ENCODE peak calls at places on chromosomes 3 and 15, in nine cellular contexts. One of them, this sample, is unnamed.

GRCh38 chr3:30637310-30638227 is 31.2 kb downstream of the TGFBR2 start:
- DNase-seq in CD8-positive, alpha-beta T cell: no peak
- DNase-seq in Peyer's patch: no peak
- DNase-seq in tibial artery: no peak
- DNase-seq in fibroblast of lung: no peak
- DNase-seq in AG09309: no peak
- DNase-seq in body of pancreas: no peak
- DNase-seq in psoas muscle: no peak
- DNase-seq in PC-3: no peak
- DNase-seq in this sample: no peak

GRCh38 chr15:90991587-90992285 is 2.6 kb downstream of the PRC1 start:
- DNase-seq in PC-3: no peak
- DNase-seq in tibial artery: no peak
- DNase-seq in AG09309: no peak
- DNase-seq in fibroblast of lung: no peak
- DNase-seq in CD8-positive, alpha-beta T cell: no peak
- DNase-seq in Peyer's patch: no peak
- DNase-seq in body of pancreas: no peak
- DNase-seq in psoas muscle: no peak
- DNase-seq in this sample: no peak

GRCh38 chr3:32952369-32953067 is 1.1 kb downstream of the CCR4 start:
- DNase-seq in tibial artery: no peak
- DNase-seq in fibroblast of lung: no peak
- DNase-seq in Peyer's patch: no peak
- DNase-seq in PC-3: no peak
- DNase-seq in AG09309: no peak
- DNase-seq in body of pancreas: no peak
- DNase-seq in CD8-positive, alpha-beta T cell: no peak
- DNase-seq in psoas muscle: no peak
- DNase-seq in this sample: no peak

GRCh38 chr3:55476515-55476914 is 10.6 kb downstream of the WNT5A start:
- DNase-seq in psoas muscle: no peak
- DNase-seq in fibroblast of lung: peak; percentile 85
- DNase-seq in body of pancreas: no peak
- DNase-seq in tibial artery: no peak
- DNase-seq in AG09309: peak; percentile 73
- DNase-seq in Peyer's patch: no peak
- DNase-seq in PC-3: peak; percentile 62
- DNase-seq in CD8-positive, alpha-beta T cell: no peak
- DNase-seq in this sample: peak; percentile 55

GRCh38 chr3:159234306-159234705 is 432.5 kb downstream of the MFSD1 start:
- DNase-seq in body of pancreas: no peak
- DNase-seq in PC-3: peak; percentile 47
- DNase-seq in AG09309: peak; percentile 45
- DNase-seq in fibroblast of lung: no peak
- DNase-seq in psoas muscle: no peak
- DNase-seq in CD8-positive, alpha-beta T cell: no peak
- DNase-seq in tibial artery: no peak
- DNase-seq in Peyer's patch: no peak
- DNase-seq in this sample: peak; percentile 27

GRCh38 chr3:59737209-59737608 is 687.4 kb upstream of the CFAP20DC start:
- DNase-seq in body of pancreas: no peak
- DNase-seq in AG09309: no peak
- DNase-seq in fibroblast of lung: no peak
- DNase-seq in tibial artery: no peak
- DNase-seq in CD8-positive, alpha-beta T cell: no peak
- DNase-seq in Peyer's patch: no peak
- DNase-seq in psoas muscle: no peak
- DNase-seq in PC-3: no peak
- DNase-seq in this sample: no peak

GRCh38 chr15:33858836-33859235 is 109.5 kb upstream of the CHRM5 start:
- DNase-seq in CD8-positive, alpha-beta T cell: no peak
- DNase-seq in body of pancreas: no peak
- DNase-seq in psoas muscle: no peak
- DNase-seq in fibroblast of lung: no peak
- DNase-seq in tibial artery: no peak
- DNase-seq in Peyer's patch: no peak
- DNase-seq in PC-3: no peak
- DNase-seq in AG09309: no peak
- DNase-seq in this sample: no peak

GRCh38 chr15:96334017-96334704 is 3.7 kb downstream of the NR2F2 start:
- DNase-seq in CD8-positive, alpha-beta T cell: no peak
- DNase-seq in psoas muscle: no peak
- DNase-seq in fibroblast of lung: no peak
- DNase-seq in PC-3: peak; percentile 17
- DNase-seq in tibial artery: no peak
- DNase-seq in body of pancreas: no peak
- DNase-seq in Peyer's patch: no peak
- DNase-seq in AG09309: no peak
- DNase-seq in this sample: peak; percentile 32

GRCh38 chr15:25846377-25846776 is 16.8 kb downstream of the ATP10A start:
- DNase-seq in tibial artery: no peak
- DNase-seq in AG09309: no peak
- DNase-seq in CD8-positive, alpha-beta T cell: peak; percentile 47
- DNase-seq in psoas muscle: no peak
- DNase-seq in body of pancreas: no peak
- DNase-seq in fibroblast of lung: no peak
- DNase-seq in PC-3: no peak
- DNase-seq in Peyer's patch: peak; percentile 46
- DNase-seq in this sample: no peak

GRCh38 chr3:177385831-177386301 is 188.6 kb upstream of the TBL1XR1 start:
- DNase-seq in PC-3: peak; percentile 39
- DNase-seq in tibial artery: no peak
- DNase-seq in Peyer's patch: no peak
- DNase-seq in CD8-positive, alpha-beta T cell: no peak
- DNase-seq in psoas muscle: no peak
- DNase-seq in AG09309: peak; percentile 40
- DNase-seq in fibroblast of lung: peak; percentile 54
- DNase-seq in body of pancreas: no peak
- DNase-seq in this sample: peak; percentile 92

GRCh38 chr15:39624806-39625205 is 43.9 kb downstream of the THBS1 start:
- DNase-seq in fibroblast of lung: peak; percentile 90
- DNase-seq in PC-3: peak; percentile 88
- DNase-seq in psoas muscle: peak; percentile 68
- DNase-seq in CD8-positive, alpha-beta T cell: peak; percentile 61
- DNase-seq in AG09309: peak; percentile 82
- DNase-seq in tibial artery: peak; percentile 82
- DNase-seq in body of pancreas: peak; percentile 53
- DNase-seq in Peyer's patch: peak; percentile 34
- DNase-seq in this sample: peak; percentile 80

DNA sequence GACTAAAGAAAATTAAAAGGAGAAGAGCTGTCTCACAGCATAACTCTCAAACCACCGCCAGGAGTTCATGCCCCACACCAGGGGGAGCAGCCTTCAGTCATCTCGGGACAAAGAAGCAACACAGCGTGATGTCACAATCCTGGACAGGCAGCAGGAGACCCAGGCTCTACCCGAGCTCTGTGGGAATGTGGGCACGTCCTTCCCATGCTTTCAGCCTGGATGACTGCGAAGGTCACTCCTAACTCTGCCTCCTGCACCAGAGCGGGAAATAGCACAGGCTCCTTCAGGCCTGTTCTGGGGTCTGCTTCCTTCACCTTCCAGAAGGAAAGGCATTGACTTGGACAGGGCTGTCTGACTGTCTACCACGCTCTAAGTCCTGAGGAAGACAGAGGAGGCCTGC is 31.3 kb downstream of the NOX5 start:
- DNase-seq in tibial artery: no peak
- DNase-seq in fibroblast of lung: peak; percentile 30
- DNase-seq in PC-3: peak; percentile 39
- DNase-seq in AG09309: no peak
- DNase-seq in Peyer's patch: no peak
- DNase-seq in body of pancreas: no peak
- DNase-seq in psoas muscle: no peak
- DNase-seq in CD8-positive, alpha-beta T cell: no peak
- DNase-seq in this sample: no peak
- TF ChIP-seq CTCF in tibial artery: no peak
- TF ChIP-seq CTCF in fibroblast of lung: peak; percentile 17
- TF ChIP-seq CTCF in PC-3: peak; percentile 19
- TF ChIP-seq CTCF in AG09309: no peak
- TF ChIP-seq CTCF in Peyer's patch: no peak
- TF ChIP-seq CTCF in body of pancreas: no peak
- TF ChIP-seq CTCF in psoas muscle: no peak
- TF ChIP-seq CTCF in CD8-positive, alpha-beta T cell: no peak
- TF ChIP-seq CTCF in this sample: no peak

DNA sequence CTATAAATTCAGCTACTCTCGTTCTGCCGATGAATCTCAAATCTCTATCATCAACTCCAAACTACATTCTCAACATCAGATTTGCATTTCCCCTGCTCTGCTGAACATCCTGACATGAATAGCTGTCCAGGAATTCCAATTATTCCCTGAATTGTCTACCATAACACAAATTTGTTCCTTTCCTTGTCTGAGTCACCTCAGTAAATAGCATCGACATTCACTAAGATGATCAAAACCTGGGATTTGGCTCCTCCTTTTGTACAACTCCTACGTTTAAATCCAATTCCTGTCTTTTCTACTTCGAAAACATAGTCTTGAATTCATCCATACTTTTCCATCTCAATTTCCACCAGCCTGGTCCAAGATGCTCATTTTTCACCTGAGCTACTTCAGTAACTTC is 107.0 kb downstream of the GREM1 start:
- DNase-seq in AG09309: peak; percentile 74
- DNase-seq in PC-3: peak; percentile 97
- DNase-seq in body of pancreas: no peak
- DNase-seq in psoas muscle: no peak
- DNase-seq in Peyer's patch: no peak
- DNase-seq in CD8-positive, alpha-beta T cell: no peak
- DNase-seq in fibroblast of lung: peak; percentile 61
- DNase-seq in tibial artery: no peak
- DNase-seq in this sample: peak; percentile 87
- H3K4me3 ChIP-seq in AG09309: no peak overlapping the region
- H3K4me3 ChIP-seq in PC-3: peak overlapping the region; percentile 24
- H3K4me3 ChIP-seq in body of pancreas: no peak overlapping the region
- H3K4me3 ChIP-seq in psoas muscle: no peak overlapping the region
- H3K4me3 ChIP-seq in Peyer's patch: no peak overlapping the region
- H3K4me3 ChIP-seq in CD8-positive, alpha-beta T cell: no peak overlapping the region
- H3K4me3 ChIP-seq in fibroblast of lung: peak overlapping the region; percentile 48
- H3K4me3 ChIP-seq in tibial artery: no peak overlapping the region
- H3K4me3 ChIP-seq in this sample: no peak overlapping the region

GRCh38 chr3:123026551-123027291 is 842 bp downstream of the SEMA5B start:
- DNase-seq in AG09309: no peak
- DNase-seq in Peyer's patch: no peak
- DNase-seq in fibroblast of lung: no peak
- DNase-seq in body of pancreas: peak; percentile 28
- DNase-seq in tibial artery: no peak
- DNase-seq in CD8-positive, alpha-beta T cell: no peak
- DNase-seq in PC-3: no peak
- DNase-seq in psoas muscle: peak; percentile 62
- DNase-seq in this sample: no peak

GRCh38 chr3:123027292-123028232 is at the start of gene SEMA5B:
- DNase-seq in fibroblast of lung: no peak
- DNase-seq in tibial artery: no peak
- DNase-seq in Peyer's patch: peak; percentile 17
- DNase-seq in psoas muscle: peak; percentile 60
- DNase-seq in AG09309: no peak
- DNase-seq in PC-3: peak; percentile 21
- DNase-seq in body of pancreas: peak; percentile 28
- DNase-seq in CD8-positive, alpha-beta T cell: no peak
- DNase-seq in this sample: peak; percentile 32

GRCh38 chr3:123031051-123031450 is 3.5 kb upstream of the SEMA5B start:
- DNase-seq in body of pancreas: no peak
- DNase-seq in CD8-positive, alpha-beta T cell: no peak
- DNase-seq in psoas muscle: no peak
- DNase-seq in AG09309: no peak
- DNase-seq in PC-3: no peak
- DNase-seq in fibroblast of lung: no peak
- DNase-seq in tibial artery: no peak
- DNase-seq in Peyer's patch: no peak
- DNase-seq in this sample: no peak

GRCh38 chr3:123025642-123026521 is 1.7 kb downstream of the SEMA5B start:
- DNase-seq in body of pancreas: peak; percentile 40
- DNase-seq in PC-3: no peak
- DNase-seq in psoas muscle: no peak
- DNase-seq in Peyer's patch: no peak
- DNase-seq in tibial artery: no peak
- DNase-seq in fibroblast of lung: no peak
- DNase-seq in CD8-positive, alpha-beta T cell: no peak
- DNase-seq in AG09309: no peak
- DNase-seq in this sample: no peak

DNA sequence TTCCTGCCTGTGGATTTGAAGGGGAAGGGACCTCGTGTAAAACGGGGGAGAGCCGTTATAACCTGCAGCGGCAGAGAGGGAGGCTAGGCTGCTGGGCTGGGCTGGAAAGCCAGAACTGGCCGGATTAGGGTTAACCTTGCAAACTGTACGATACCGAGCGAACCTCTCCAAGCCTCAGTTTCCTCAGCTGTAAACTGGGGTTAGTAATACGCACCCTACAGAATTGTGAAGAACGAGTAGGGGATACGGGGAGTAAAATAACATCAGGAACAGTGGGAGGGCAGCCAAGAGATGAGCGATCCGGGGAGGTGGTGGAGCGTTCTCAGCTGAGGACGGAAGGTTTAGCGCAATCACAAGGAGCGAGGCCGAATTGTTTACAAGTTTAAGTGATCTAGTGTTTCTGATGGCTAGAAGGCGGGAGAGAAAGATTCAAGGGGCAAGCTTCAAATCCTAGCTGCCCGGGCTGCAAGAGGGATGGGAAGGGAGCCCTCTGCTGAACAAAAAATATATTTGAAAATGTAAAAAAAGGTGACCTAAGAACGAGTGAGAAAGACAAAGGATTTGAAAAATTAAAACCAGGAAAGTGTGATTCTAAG is 768 bp upstream of the SEMA5B start:
- DNase-seq in AG09309: peak; percentile 32
- DNase-seq in psoas muscle: no peak
- DNase-seq in tibial artery: peak; percentile 51
- DNase-seq in Peyer's patch: peak; percentile 18
- DNase-seq in fibroblast of lung: peak; percentile 86
- DNase-seq in CD8-positive, alpha-beta T cell: no peak
- DNase-seq in body of pancreas: peak; percentile 30
- DNase-seq in PC-3: peak; percentile 80
- DNase-seq in this sample: peak; percentile 70
- TF ChIP-seq CTCF in AG09309: peak; percentile 63
- TF ChIP-seq CTCF in psoas muscle: peak; percentile 49
- TF ChIP-seq CTCF in tibial artery: peak; percentile 56
- TF ChIP-seq CTCF in Peyer's patch: peak; percentile 39
- TF ChIP-seq CTCF in fibroblast of lung: peak; percentile 58
- TF ChIP-seq CTCF in CD8-positive, alpha-beta T cell: peak; percentile 17
- TF ChIP-seq CTCF in body of pancreas: peak; percentile 52
- TF ChIP-seq CTCF in PC-3: peak; percentile 78
- TF ChIP-seq CTCF in this sample: peak; percentile 54

DNA sequence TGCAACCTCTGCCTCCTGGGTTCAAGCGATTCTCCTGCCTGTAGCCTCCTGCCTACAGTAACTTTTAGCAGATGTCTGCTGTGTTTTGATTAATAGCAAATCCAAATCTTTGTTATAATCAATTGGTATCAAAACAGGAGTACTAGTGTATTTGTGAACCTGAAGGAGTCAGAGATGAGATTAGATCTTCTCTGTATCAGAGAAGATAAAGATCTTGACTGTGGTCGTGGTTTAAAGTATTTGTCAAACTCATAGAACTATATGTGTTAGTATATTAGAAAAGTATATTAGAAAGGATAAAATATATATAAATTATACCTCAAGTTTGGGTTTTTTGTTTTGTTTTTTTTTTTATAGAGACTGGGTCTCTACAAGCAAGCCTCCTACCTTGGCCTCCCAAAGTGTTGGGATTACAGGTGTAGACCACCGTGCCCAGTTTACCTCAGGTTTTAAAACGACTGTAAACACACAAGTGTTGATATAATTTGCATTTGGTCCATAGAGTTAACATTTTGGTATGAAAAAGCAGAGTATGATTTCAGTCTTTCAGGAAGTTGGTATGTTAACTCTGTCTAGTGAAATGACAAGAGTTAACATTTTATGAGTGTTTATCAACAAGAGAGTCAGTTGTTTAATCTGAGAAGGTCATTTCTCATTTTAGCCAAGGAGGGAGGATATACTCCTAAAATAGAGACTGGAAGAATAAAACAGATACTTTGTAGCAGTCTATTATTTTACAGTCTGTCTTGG is 18.3 kb downstream of the RTF1 start:
- DNase-seq in psoas muscle: no peak
- DNase-seq in AG09309: no peak
- DNase-seq in body of pancreas: no peak
- DNase-seq in fibroblast of lung: no peak
- DNase-seq in CD8-positive, alpha-beta T cell: no peak
- DNase-seq in Peyer's patch: no peak
- DNase-seq in PC-3: no peak
- DNase-seq in tibial artery: no peak
- DNase-seq in this sample: no peak
- H3K4me3 ChIP-seq in psoas muscle: no peak overlapping the region
- H3K4me3 ChIP-seq in AG09309: no peak overlapping the region
- H3K4me3 ChIP-seq in body of pancreas: no peak overlapping the region
- H3K4me3 ChIP-seq in fibroblast of lung: no peak overlapping the region
- H3K4me3 ChIP-seq in CD8-positive, alpha-beta T cell: no peak overlapping the region
- H3K4me3 ChIP-seq in Peyer's patch: no peak overlapping the region
- H3K4me3 ChIP-seq in PC-3: no peak overlapping the region
- H3K4me3 ChIP-seq in tibial artery: no peak overlapping the region
- H3K4me3 ChIP-seq in this sample: no peak overlapping the region

This sample was measured in epithelial cell of esophagus.